ENCODE peak calls at places on chromosome 9, in eight cellular contexts. J is brain microvascular endothelial cell; U is CD8-positive, alpha-beta T cell; E is astrocyte; I is lung; K is pancreas; O is substantia nigra; F is mammary epithelial cell. H is an unnamed sample.

GRCh38 chr9:128431207-128431606 is 10.6 kb downstream of the CERCAM start:
- DNase-seq in J (no peak), U (no peak), E (no peak), I (no peak), K (no peak), O (no peak), F (no peak), H (no peak)

GRCh38 chr9:28688172-28688571 is 1114.9 kb upstream of the C9orf72 start:
- DNase-seq in J (no peak), U (no peak), E (no peak), I (no peak), K (no peak), O (no peak), F (peak; percentile 54), H (no peak)

GRCh38 chr9:127910613-127911205 is 6.1 kb downstream of the ST6GALNAC4 start:
- DNase-seq in J (no peak), U (no peak), E (no peak), I (no peak), K (no peak), O (no peak), F (no peak), H (no peak)

GRCh38 chr9:86257406-86257805 is 2.1 kb downstream of the C9orf153 start:
- DNase-seq in J (no peak), U (no peak), E (no peak), I (no peak), K (no peak), O (no peak), F (no peak), H (no peak)

GRCh38 chr9:79829566-79830347 is 258.0 kb downstream of the TLE4 start:
- DNase-seq in J (no peak), U (no peak), E (no peak), I (no peak), K (no peak), O (no peak), F (no peak), H (no peak)

GRCh38 chr9:134422301-134422700 is 96.0 kb downstream of the RXRA start:
- DNase-seq in J (no peak), U (no peak), E (no peak), I (peak; percentile 83), K (no peak), O (no peak), F (no peak), H (no peak)

GRCh38 chr9:127931092-127931881 is 710 bp upstream of the PIP5KL1 start:
- DNase-seq in J (peak; percentile 84), U (peak; percentile 35), E (peak; percentile 68), I (peak; percentile 79), K (no peak), O (no peak), F (no peak), H (no peak)

GRCh38 chr9:6689893-6690634 is 44.5 kb upstream of the GLDC start:
- DNase-seq in J (no peak), U (no peak), E (no peak), I (no peak), K (no peak), O (no peak), F (no peak), H (no peak)

GRCh38 chr9:81635526-81636279 is 53.6 kb downstream of the TLE1 start:
- DNase-seq in J (no peak), U (no peak), E (peak; percentile 42), I (no peak), K (no peak), O (no peak), F (no peak), H (no peak)

GRCh38 chr9:77649109-77649812 is 1.1 kb upstream of the GNA14 start:
- DNase-seq in J (peak; percentile 8), U (no peak), E (peak; percentile 18), I (no peak), K (no peak), O (no peak), F (no peak), H (no peak)

GRCh38 chr9:77575785-77576184 is 72.3 kb downstream of the GNA14 start:
- DNase-seq in J (no peak), U (no peak), E (peak; percentile 10), I (no peak), K (no peak), O (no peak), F (peak; percentile 6), H (no peak)

GRCh38 chr9:98974994-98975712 is 31.4 kb downstream of the COL15A1 start:
- DNase-seq in J (peak; percentile 68), U (peak; percentile 67), E (peak; percentile 44), I (peak; percentile 84), K (peak; percentile 99), O (peak; percentile 28), F (peak; percentile 66), H (no peak)

GRCh38 chr9:97405551-97405950 is 6.3 kb upstream of the TDRD7 start:
- DNase-seq in J (no peak), U (no peak), E (no peak), I (no peak), K (no peak), O (no peak), F (no peak), H (no peak)

GRCh38 chr9:19033015-19033414 is at the start of gene SAXO1:
- DNase-seq in J (no peak), U (no peak), E (no peak), I (no peak), K (no peak), O (no peak), F (no peak), H (no peak)

GRCh38 chr9:32255026-32255425 is 129.4 kb upstream of the ACO1 start:
- DNase-seq in J (no peak), U (no peak), E (no peak), I (no peak), K (no peak), O (no peak), F (no peak), H (no peak)

GRCh38 chr9:32264171-32264862 is 120.1 kb upstream of the ACO1 start:
- DNase-seq in J (no peak), U (no peak), E (peak; percentile 1), I (no peak), K (no peak), O (no peak), F (peak; percentile 29), H (no peak)

GRCh38 chr9:32260481-32260880 is 124.0 kb upstream of the ACO1 start:
- DNase-seq in J (no peak), U (no peak), E (no peak), I (no peak), K (no peak), O (no peak), F (no peak), H (no peak)

DNA sequence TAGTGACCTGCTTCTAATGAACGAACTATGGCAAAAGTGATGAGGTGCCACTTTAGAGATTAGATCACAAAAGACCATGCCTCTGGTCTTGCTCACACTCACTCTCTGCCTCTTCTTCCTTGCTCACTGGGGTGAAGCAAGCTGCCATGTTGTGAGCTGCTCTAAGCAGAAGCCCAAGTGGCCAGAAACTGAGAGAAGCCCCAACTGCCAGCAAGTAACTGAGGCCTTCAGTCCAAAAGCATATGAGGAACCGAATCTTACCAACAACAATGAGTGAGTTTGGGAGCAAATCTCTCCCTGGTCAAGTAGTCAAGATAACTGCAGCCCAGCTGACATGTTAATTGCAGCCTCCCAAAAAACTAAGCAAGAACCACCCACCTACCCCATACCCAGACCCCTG is 126.0 kb upstream of the ACO1 start:
- DNase-seq in J (no peak), U (no peak), E (no peak), I (no peak), K (no peak), O (no peak), F (no peak), H (no peak)
- H3K27ac ChIP-seq in J (no peak overlapping the region), U (no peak overlapping the region), E (no peak overlapping the region), I (no peak overlapping the region), K (no peak overlapping the region), O (no peak overlapping the region), F (no peak overlapping the region), H (no peak overlapping the region)

DNA sequence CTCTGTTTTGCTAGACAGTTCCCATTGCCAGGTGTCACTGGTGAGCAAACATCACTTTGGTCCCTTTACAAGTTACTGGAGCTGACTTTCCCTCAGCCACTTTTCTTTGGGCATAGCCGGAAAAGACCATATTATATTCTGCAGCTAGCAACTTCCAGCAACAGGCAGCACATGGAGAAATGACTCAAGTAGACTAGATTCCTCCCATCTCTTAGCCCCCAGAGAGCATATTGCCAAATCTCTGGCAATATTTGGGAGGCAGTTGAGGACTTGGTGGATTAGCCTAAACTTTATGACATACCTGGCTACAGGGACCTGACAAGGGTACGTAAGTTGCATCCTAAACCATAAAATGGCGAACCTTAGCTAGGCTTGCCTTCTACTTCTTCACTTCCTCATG is 204.7 kb upstream of the MPDZ start:
- DNase-seq in J (no peak), U (no peak), E (no peak), I (no peak), K (no peak), O (no peak), F (no peak), H (no peak)
- H3K27ac ChIP-seq in J (no peak overlapping the region), U (no peak overlapping the region), E (no peak overlapping the region), I (no peak overlapping the region), K (no peak overlapping the region), O (no peak overlapping the region), F (no peak overlapping the region), H (peak overlapping the region; percentile 72)

GRCh38 chr9:131673531-131673930 is 66.3 kb downstream of the RAPGEF1 start:
- DNase-seq in J (no peak), U (no peak), E (no peak), I (no peak), K (no peak), O (no peak), F (no peak), H (no peak)

GRCh38 chr9:131676431-131676972 is 63.4 kb downstream of the RAPGEF1 start:
- DNase-seq in J (no peak), U (peak; percentile 73), E (no peak), I (no peak), K (no peak), O (no peak), F (no peak), H (no peak)

GRCh38 chr9:131673068-131673467 is 66.8 kb downstream of the RAPGEF1 start:
- DNase-seq in J (no peak), U (no peak), E (no peak), I (no peak), K (no peak), O (no peak), F (no peak), H (no peak)

GRCh38 chr9:131675437-131676022 is 64.3 kb downstream of the RAPGEF1 start:
- DNase-seq in J (no peak), U (no peak), E (no peak), I (no peak), K (no peak), O (no peak), F (no peak), H (no peak)

GRCh38 chr9:131674425-131675421 is 65.2 kb downstream of the RAPGEF1 start:
- DNase-seq in J (no peak), U (no peak), E (no peak), I (no peak), K (no peak), O (no peak), F (no peak), H (no peak)
- H3K27ac ChIP-seq in J (no peak overlapping the region), U (no peak overlapping the region), E (no peak overlapping the region), I (peak overlapping the region; percentile 86), K (no peak overlapping the region), O (peak overlapping the region; percentile 13), F (no peak overlapping the region), H (peak overlapping the region; percentile 96)

DNA sequence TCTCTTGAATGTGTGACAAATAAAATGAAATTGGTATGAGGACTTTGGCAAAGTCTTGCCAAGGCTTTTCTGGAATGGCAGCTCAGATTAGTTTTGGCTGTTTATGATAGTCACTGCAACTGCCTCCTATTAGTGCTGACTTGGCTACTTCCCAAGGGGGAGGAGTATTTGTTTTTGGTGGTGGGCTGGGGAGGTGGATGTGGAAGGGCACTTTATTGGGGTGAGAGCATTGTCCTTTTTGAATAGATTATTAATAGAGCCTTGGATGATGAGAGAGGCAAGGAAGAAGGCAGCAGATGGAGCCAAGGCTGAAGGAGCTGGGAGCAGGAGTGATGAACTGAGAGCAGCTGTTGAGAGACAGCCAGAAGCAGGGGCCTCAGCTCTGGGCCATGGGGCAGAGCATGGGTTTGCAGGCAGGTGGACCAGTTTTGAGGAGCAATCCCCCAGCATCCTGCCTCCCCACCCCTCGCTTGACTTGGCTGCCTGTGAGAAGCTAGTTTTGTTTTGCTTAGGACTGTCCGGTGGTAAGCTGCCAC is 29.6 kb downstream of the RGS3 start:
- DNase-seq in J (no peak), U (no peak), E (no peak), I (no peak), K (no peak), O (no peak), F (no peak), H (no peak)
- H3K27ac ChIP-seq in J (no peak overlapping the region), U (no peak overlapping the region), E (no peak overlapping the region), I (no peak overlapping the region), K (peak overlapping the region; percentile 34), O (no peak overlapping the region), F (no peak overlapping the region), H (peak overlapping the region; percentile 88)

H was measured in thoracic aorta.